ENCODE peak calls at places on chromosomes 5 and 9, in ten cellular contexts. U is COR-L47; T is NCI-H1105 treated with DMSO at 0.1 percent for 48 hours; N is B cell; J is BJ; M is memory B cell; F is erythroblast; D is activated CD8-positive, alpha-beta memory T cell treated with anti-CD3 and anti-CD28 coated beads, Interleukin-2, amount 10 ng/mL, durations not matched to agents 7 days and 5 days; G is cardiac muscle cell; E is activated naive CD8-positive, alpha-beta T cell treated with anti-CD3 and anti-CD28 coated beads, Interleukin-2, amount 50 U/mL, for 24 hours. W is an unnamed sample.

GRCh38 chr5:172624083-172624995 is 16.7 kb upstream of the NEURL1B start:
- DNase-seq in E (no peak), N (no peak), F (no peak), U (no peak), J (no peak), G (no peak), D (no peak), M (no peak), T (no peak), W (no peak)

GRCh38 chr5:159965031-159965837 is 43.7 kb upstream of the TTC1 start:
- DNase-seq in J (no peak), D (no peak), M (no peak), F (peak), E (peak), G (peak), T (no peak), U (peak), N (peak), W (no peak)

GRCh38 chr5:9947944-9948343 is 301.7 kb downstream of the ATPSCKMT start:
- DNase-seq in F (no peak), T (no peak), U (no peak), D (no peak), E (no peak), J (no peak), G (no peak), M (no peak), N (no peak), W (no peak)

GRCh38 chr5:175696855-175697198 is 39.0 kb downstream of the HRH2 start:
- DNase-seq in U (no peak), N (no peak), M (no peak), D (no peak), G (no peak), T (no peak), E (no peak), F (no peak), J (no peak), W (no peak)

GRCh38 chr9:110254500-110254899 is 1.8 kb downstream of the TXN start:
- DNase-seq in D (no peak), E (no peak), U (no peak), T (no peak), J (no peak), N (no peak), M (no peak), F (no peak), G (no peak), W (no peak)

GRCh38 chr5:39175273-39175955 is 43.9 kb downstream of the FYB1 start:
- DNase-seq in G (no peak), U (no peak), E (no peak), D (peak), N (no peak), M (no peak), J (no peak), F (no peak), T (no peak), W (no peak)

GRCh38 chr9:137406876-137407589 is 15.9 kb downstream of the EXD3 start:
- DNase-seq in F (peak), G (peak), U (peak), M (peak), J (no peak), E (peak), N (peak), T (no peak), D (peak), W (peak)

GRCh38 chr9:90995516-90995915 is 193.9 kb downstream of the SYK start:
- DNase-seq in E (no peak), N (no peak), D (no peak), T (no peak), J (no peak), F (no peak), U (no peak), M (no peak), G (no peak), W (no peak)

GRCh38 chr5:124895236-124895635 is 148.8 kb upstream of the ZNF608 start:
- DNase-seq in M (no peak), N (no peak), G (no peak), F (no peak), D (no peak), E (no peak), U (no peak), J (no peak), T (no peak), W (no peak)

GRCh38 chr5:88826959-88827585 is 55.9 kb downstream of the MEF2C start:
- DNase-seq in G (peak), T (no peak), M (peak), E (peak), D (no peak), U (no peak), N (peak), J (peak), F (peak), W (no peak)

GRCh38 chr5:88556415-88556814 is 287.8 kb upstream of the TMEM161B start:
- DNase-seq in U (no peak), N (no peak), D (no peak), T (no peak), J (no peak), F (no peak), M (no peak), G (no peak), E (no peak), W (no peak)

GRCh38 chr5:121731377-121731776 is 120.3 kb upstream of the FTMT start:
- DNase-seq in J (no peak), M (no peak), T (no peak), D (no peak), F (no peak), N (no peak), U (no peak), G (peak), E (no peak), W (no peak)

GRCh38 chr9:33044162-33044673 is 19.1 kb downstream of the DNAJA1 start:
- DNase-seq in F (peak), U (peak), N (peak), D (peak), J (peak), M (peak), G (peak), T (peak), E (peak), W (peak)

GRCh38 chr5:219492-219891 is 1.4 kb downstream of the SDHA start:
- DNase-seq in T (no peak), N (no peak), J (no peak), F (peak), U (no peak), G (peak), E (peak), M (no peak), D (peak), W (peak)

GRCh38 chr5:41773799-41774198 is 96.4 kb downstream of the OXCT1 start:
- DNase-seq in J (no peak), F (no peak), E (no peak), U (no peak), T (no peak), N (no peak), G (no peak), D (no peak), M (no peak), W (no peak)

GRCh38 chr9:81538929-81539716 is 150.2 kb downstream of the TLE1 start:
- DNase-seq in G (no peak), U (no peak), E (no peak), N (no peak), J (no peak), T (no peak), M (no peak), F (no peak), D (no peak), W (peak)

GRCh38 chr5:127010362-127010761 is 20.0 kb downstream of the MARCHF3 start:
- DNase-seq in E (no peak), G (no peak), T (no peak), D (no peak), N (no peak), F (no peak), U (no peak), J (no peak), M (no peak), W (no peak)

GRCh38 chr9:33233659-33234335 is 6.2 kb upstream of the SPINK4 start:
- DNase-seq in M (no peak), F (peak), U (peak), N (no peak), G (no peak), J (peak), D (no peak), T (peak), E (no peak), W (peak)

GRCh38 chr5:178137991-178138390 is 7.2 kb downstream of the RMND5B start:
- DNase-seq in E (no peak), F (no peak), J (no peak), D (no peak), G (no peak), N (no peak), U (no peak), T (no peak), M (no peak), W (no peak)

GRCh38 chr9:125750656-125751035 is 3.5 kb downstream of the PBX3 start:
- DNase-seq in T (no peak), M (no peak), D (no peak), U (no peak), E (no peak), J (no peak), F (no peak), G (peak), N (no peak), W (peak)

GRCh38 chr5:39650234-39650816 is 225.5 kb upstream of the DAB2 start:
- DNase-seq in F (no peak), T (no peak), N (no peak), E (no peak), M (no peak), D (no peak), U (no peak), J (no peak), G (no peak), W (no peak)

GRCh38 chr5:73692166-73692640 is 66.2 kb downstream of the ARHGEF28 start:
- DNase-seq in G (no peak), F (no peak), N (no peak), J (peak), M (no peak), U (no peak), T (no peak), D (no peak), E (no peak), W (no peak)

GRCh38 chr9:130539473-130540223 is 39.7 kb upstream of the FUBP3 start:
- DNase-seq in D (no peak), J (no peak), M (no peak), T (no peak), G (no peak), U (no peak), E (no peak), F (peak), N (no peak), W (no peak)

GRCh38 chr9:126366366-126367011 is 39.9 kb downstream of the MVB12B start:
- DNase-seq in G (no peak), D (no peak), U (no peak), F (no peak), J (no peak), E (no peak), T (peak), N (no peak), M (no peak), W (no peak)

GRCh38 chr9:32264171-32264862 is 120.1 kb upstream of the ACO1 start:
- DNase-seq in T (no peak), J (no peak), D (no peak), M (no peak), U (no peak), E (no peak), G (peak), F (no peak), N (no peak), W (no peak)

GRCh38 chr5:144203750-144204596 is 33.3 kb downstream of the KCTD16 start:
- DNase-seq in J (peak), U (peak), D (peak), T (peak), N (peak), G (peak), M (peak), E (peak), F (peak), W (peak)

GRCh38 chr5:95904827-95905226 is 56.8 kb downstream of the ELL2 start:
- DNase-seq in M (no peak), U (no peak), T (no peak), J (no peak), G (no peak), F (no peak), D (no peak), N (no peak), E (no peak), W (no peak)

GRCh38 chr5:108788142-108788541 is 40.4 kb downstream of the FER start:
- DNase-seq in N (no peak), F (no peak), E (no peak), M (no peak), G (no peak), U (no peak), T (no peak), J (no peak), D (no peak), W (no peak)

GRCh38 chr5:142087920-142088679 is 20.5 kb upstream of the NDFIP1 start:
- DNase-seq in T (no peak), N (no peak), D (peak), E (no peak), J (no peak), G (no peak), U (no peak), F (no peak), M (no peak), W (no peak)

GRCh38 chr9:3698531-3698930 is 172.7 kb upstream of the RFX3 start:
- DNase-seq in D (no peak), E (no peak), T (no peak), N (no peak), G (no peak), J (no peak), F (no peak), U (no peak), M (no peak), W (no peak)

GRCh38 chr5:35924950-35925722 is 13.3 kb downstream of the CAPSL start:
- DNase-seq in J (peak), G (peak), N (peak), D (peak), T (peak), F (peak), U (peak), M (no peak), E (peak), W (no peak)

GRCh38 chr9:70601000-70601929 is 186.8 kb upstream of the KLF9 start:
- DNase-seq in N (no peak), D (no peak), T (peak), G (peak), J (peak), M (no peak), F (no peak), U (peak), E (no peak), W (peak)

W was measured in NCI-H510A treated with DMSO at 0.1 percent for 48 hours.